ENCODE peak calls at places on chromosomes 3 and 15, in five cellular contexts. P is NB4; N is K562; A is HFFc6; B is activated CD8-positive, alpha-beta T cell treated with anti-CD3 and anti-CD28 coated beads for 36 hours. F is an unnamed sample.

GRCh38 chr3:178295257-178295912 is 240.9 kb upstream of the KCNMB2 start:
- DNase-seq in B (no peak), N (no peak), P (no peak), A (peak), F (peak)

GRCh38 chr3:134754768-134755559 is 40.1 kb upstream of the EPHB1 start:
- DNase-seq in N (peak), A (peak), P (peak), B (peak), F (peak)

GRCh38 chr15:92810418-92811138 is 89.5 kb upstream of the CHD2 start:
- DNase-seq in P (peak), B (peak), N (peak), A (peak), F (no peak)

GRCh38 chr15:72541714-72542113 is 67.6 kb downstream of the ARIH1 start:
- DNase-seq in B (no peak), P (no peak), A (no peak), N (no peak), F (no peak)

GRCh38 chr3:32143849-32144757 is 37.7 kb downstream of the GPD1L start:
- DNase-seq in N (peak), A (peak), P (peak), B (peak), F (peak)

GRCh38 chr15:44035781-44036699 is 159.0 kb downstream of the FRMD5 start:
- DNase-seq in A (peak), N (no peak), B (no peak), P (no peak), F (no peak)

GRCh38 chr3:88031543-88032148 is 27.2 kb downstream of the CGGBP1 start:
- DNase-seq in N (no peak), P (peak), A (no peak), B (peak), F (no peak)

GRCh38 chr3:194632211-194632982 is 822 bp downstream of the TMEM44 start:
- DNase-seq in B (peak), P (no peak), A (no peak), N (peak), F (no peak)

GRCh38 chr15:56243117-56243773 is 434 bp downstream of the RFX7 start:
- DNase-seq in B (peak), N (peak), P (peak), A (no peak), F (no peak)

GRCh38 chr3:193776626-193777025 is 183.6 kb downstream of the OPA1 start:
- DNase-seq in N (no peak), P (no peak), A (no peak), B (peak), F (no peak)

GRCh38 chr3:132549890-132550578 is 47.0 kb upstream of the ACKR4 start:
- DNase-seq in B (peak), N (no peak), A (peak), P (peak), F (no peak)

GRCh38 chr3:8931342-8931741 is 31.9 kb downstream of the RAD18 start:
- DNase-seq in B (no peak), A (no peak), N (no peak), P (no peak), F (no peak)

GRCh38 chr3:52872245-52872644 is 25.1 kb downstream of the STIMATE start:
- DNase-seq in A (no peak), P (no peak), N (no peak), B (no peak), F (no peak)

GRCh38 chr15:57134877-57135276 is 216.4 kb downstream of the TCF12 start:
- DNase-seq in P (no peak), A (no peak), N (no peak), B (no peak), F (no peak)

GRCh38 chr15:33068007-33068441 is 126.5 kb downstream of the FMN1 start:
- DNase-seq in N (no peak), B (peak), P (peak), A (peak), F (no peak)

GRCh38 chr15:41254560-41254959 is 23.5 kb downstream of the CHP1 start:
- DNase-seq in A (no peak), P (peak), N (no peak), B (no peak), F (no peak)

GRCh38 chr3:13896473-13897154 is 16.7 kb upstream of the WNT7A start:
- DNase-seq in N (peak), A (peak), P (peak), B (peak), F (peak)

GRCh38 chr3:102979682-102980378 is 545.0 kb downstream of the ZPLD1 start:
- DNase-seq in A (peak), N (no peak), B (no peak), P (no peak), F (peak)

GRCh38 chr3:177126015-177126773 is 71.1 kb downstream of the TBL1XR1 start:
- DNase-seq in B (no peak), P (no peak), N (no peak), A (peak), F (peak)

GRCh38 chr3:65669163-65669875 is 369.4 kb downstream of the MAGI1 start:
- DNase-seq in N (no peak), P (no peak), B (no peak), A (no peak), F (peak)

GRCh38 chr15:26844901-26845300 is 22.0 kb upstream of the GABRA5 start:
- DNase-seq in B (no peak), P (no peak), A (no peak), N (no peak), F (no peak)

GRCh38 chr3:60613769-60614303 is 637.4 kb downstream of the FHIT start:
- DNase-seq in B (no peak), N (no peak), P (no peak), A (no peak), F (no peak)

GRCh38 chr3:138389841-138390581 is 41.6 kb downstream of the MRAS start:
- DNase-seq in B (no peak), P (no peak), N (no peak), A (peak), F (peak)

GRCh38 chr3:32410367-32411246 is 19.0 kb downstream of the CMTM7 start:
- DNase-seq in B (no peak), P (no peak), N (no peak), A (no peak), F (no peak)

GRCh38 chr15:25060996-25061620 is 106.3 kb downstream of the SNRPN start:
- DNase-seq in P (no peak), A (no peak), B (no peak), N (no peak), F (no peak)

GRCh38 chr3:188458761-188459160 is 304.8 kb downstream of the LPP start:
- DNase-seq in B (no peak), N (no peak), P (no peak), A (no peak), F (no peak)

GRCh38 chr3:177210744-177211502 is 13.6 kb upstream of the TBL1XR1 start:
- DNase-seq in N (no peak), B (no peak), P (no peak), A (no peak), F (no peak)

GRCh38 chr3:159645874-159646273 is 342.8 kb upstream of the IL12A start:
- DNase-seq in N (no peak), A (no peak), P (no peak), B (no peak), F (no peak)
- TF ChIP-seq CTCF in N (no peak), A (no peak), P (no peak), B (no peak), F (no peak)

DNA sequence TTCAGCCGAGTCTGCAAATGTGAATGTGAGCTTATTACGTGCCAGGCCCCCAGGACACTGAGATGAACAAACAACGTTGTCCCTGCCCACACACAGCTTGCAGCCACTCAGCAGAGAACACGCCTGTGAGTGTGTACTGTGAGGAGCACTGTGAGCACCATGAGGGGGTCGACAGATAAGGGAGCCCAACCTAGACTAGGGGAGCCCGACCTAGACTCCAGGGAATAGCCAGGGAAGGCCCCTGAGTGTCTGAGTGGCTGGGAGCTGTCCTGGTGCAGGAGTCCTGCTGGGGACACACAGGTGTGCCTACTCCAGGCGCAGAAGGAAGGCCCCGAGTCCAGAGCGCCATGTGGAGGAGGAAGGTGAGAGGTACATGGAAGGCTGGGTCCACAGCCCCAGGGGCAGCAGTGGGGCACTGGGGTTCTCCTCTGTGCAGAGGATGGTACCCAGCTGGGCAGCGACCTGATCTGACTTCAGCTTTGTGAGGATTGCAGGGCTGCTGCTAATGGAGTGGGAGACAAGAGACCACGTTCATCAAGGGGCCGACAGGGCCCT is 36.5 kb downstream of the MGLL start:
- DNase-seq in N (no peak), B (no peak), P (no peak), A (no peak), F (no peak)
- TF ChIP-seq CTCF in N (no peak), B (no peak), P (no peak), A (no peak), F (no peak)

DNA sequence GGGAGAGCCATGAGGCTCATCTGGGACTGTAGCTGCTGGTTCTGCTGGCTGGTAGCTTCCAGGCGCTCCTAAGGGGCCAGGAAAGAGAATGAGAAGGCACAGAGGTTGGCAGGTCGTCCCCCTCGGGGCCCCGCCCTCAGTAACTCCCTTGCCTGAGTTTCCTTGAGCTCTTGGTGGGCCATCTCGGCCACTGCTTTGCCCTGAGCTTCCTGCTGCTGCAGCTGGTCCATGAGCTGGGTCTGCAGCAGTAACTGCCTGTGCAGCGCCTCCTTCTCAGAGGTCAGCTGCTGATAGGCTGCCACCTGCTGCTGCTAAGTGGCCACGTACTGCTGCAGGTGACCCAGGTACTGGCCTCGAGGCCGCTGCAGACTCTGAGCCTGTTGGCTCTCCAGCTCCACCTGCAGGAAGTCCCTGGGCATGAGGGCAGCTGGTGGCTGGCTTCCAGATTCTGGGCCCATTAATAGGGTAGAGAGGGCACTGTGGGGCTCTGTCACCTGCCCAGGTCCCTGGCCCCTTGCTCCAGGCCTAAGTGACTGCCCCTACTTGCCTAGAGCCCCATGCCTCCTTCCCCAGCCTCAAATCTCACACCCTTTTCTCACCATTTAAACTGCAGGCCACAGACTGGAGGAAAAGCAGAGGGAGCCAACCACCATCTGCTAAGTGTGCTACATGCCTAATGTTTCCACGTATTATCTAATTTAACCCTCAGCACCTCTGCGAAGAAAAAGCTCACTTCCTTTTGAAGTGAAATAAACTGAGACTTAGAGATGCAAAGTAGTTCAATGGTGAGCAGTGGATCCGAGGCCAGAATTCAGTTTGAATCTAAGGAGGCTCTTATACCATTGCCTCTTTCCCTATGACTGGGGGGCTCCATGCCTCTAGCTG is 10.8 kb upstream of the VPS33B start:
- DNase-seq in B (peak), N (peak), A (no peak), P (peak), F (no peak)
- TF ChIP-seq CTCF in B (peak), N (peak), A (peak), P (peak), F (peak)

GRCh38 chr3:15797600-15798303 is at the start of gene ANKRD28:
- DNase-seq in P (peak), N (peak), B (peak), A (peak), F (peak)
- TF ChIP-seq CTCF in P (no peak), N (peak), B (no peak), A (peak), F (peak)

GRCh38 chr15:100633763-100634075 is 31.3 kb downstream of the ASB7 start:
- DNase-seq in P (no peak), N (no peak), A (no peak), B (no peak), F (no peak)
- TF ChIP-seq CTCF in P (no peak), N (no peak), A (no peak), B (no peak), F (no peak)

F was measured in AG09319.